ENCODE peak calls at places on chromosome 10, in four cellular contexts. R, B, O and W are unnamed samples.

GRCh38 chr10:96719850-96720421 is 378 bp downstream of the PIK3AP1 start:
- DNase-seq in O (peak; percentile 12), B (peak; percentile 58), R (peak; percentile 19), W (no peak)

GRCh38 chr10:117568226-117568625 is 25.7 kb downstream of the EMX2 start:
- DNase-seq in O (no peak), B (no peak), R (no peak), W (no peak)

GRCh38 chr10:1611936-1612550 is 125.3 kb downstream of the ADARB2 start:
- DNase-seq in O (no peak), R (no peak), B (peak; percentile 24), W (no peak)

GRCh38 chr10:22443200-22443881 is 98.0 kb downstream of the SPAG6 start:
- DNase-seq in R (no peak), O (peak; percentile 32), B (no peak), W (no peak)

GRCh38 chr10:43076876-43077420 is at the start of gene RET:
- DNase-seq in B (peak; percentile 84), O (no peak), R (no peak), W (no peak)

GRCh38 chr10:119253433-119254174 is 46.2 kb downstream of the GRK5 start:
- DNase-seq in B (no peak), O (peak; percentile 96), R (peak; percentile 97), W (no peak)

GRCh38 chr10:130487562-130487961 is 351.4 kb downstream of the GLRX3 start:
- DNase-seq in B (no peak), R (no peak), O (no peak), W (no peak)

GRCh38 chr10:4652111-4653010 is 173.6 kb upstream of the AKR1E2 start:
- DNase-seq in O (no peak), B (no peak), R (no peak), W (no peak)

GRCh38 chr10:68666280-68666760 is 54.7 kb upstream of the CCAR1 start:
- DNase-seq in B (no peak), O (peak; percentile 94), R (no peak), W (no peak)

GRCh38 chr10:77004917-77005564 is 632.6 kb downstream of the KCNMA1 start:
- DNase-seq in O (peak; percentile 52), R (peak; percentile 18), B (peak; percentile 50), W (peak; percentile 5)

GRCh38 chr10:87641065-87641464 is 18.6 kb upstream of the PAPSS2 start:
- DNase-seq in B (no peak), O (no peak), R (no peak), W (no peak)

DNA sequence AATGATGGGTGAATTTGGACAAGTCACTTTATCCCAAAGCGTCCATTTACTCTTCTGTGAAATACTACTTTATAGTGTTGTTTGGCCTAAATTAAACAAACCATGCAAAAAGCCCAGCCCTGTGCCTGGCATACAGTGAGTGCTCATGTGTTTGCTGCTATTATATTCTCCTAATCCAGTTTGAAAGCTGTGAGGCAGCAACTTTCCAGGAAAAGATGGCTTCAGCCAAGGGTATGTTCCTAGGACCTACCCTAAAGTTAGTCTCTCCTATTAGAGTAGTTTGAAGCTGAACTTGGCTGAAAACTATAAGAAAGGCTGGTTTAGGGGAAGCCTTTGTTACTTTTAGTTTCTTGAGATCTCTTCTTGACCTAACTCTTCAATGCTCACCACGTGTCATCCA is 19.9 kb downstream of the ACSL5 start:
- DNase-seq in R (no peak), B (no peak), O (no peak), W (no peak)
- H3K9ac ChIP-seq in R (peak overlapping the region; percentile 34), B (no peak overlapping the region), O (no peak overlapping the region), W (no peak overlapping the region)

GRCh38 chr10:100968839-100969174 is 497 bp upstream of the SEMA4G start:
- DNase-seq in B (no peak), O (no peak), R (no peak), W (no peak)
- TF ChIP-seq EZH2 in B (no peak), O (no peak), R (no peak), W (no peak)

DNA sequence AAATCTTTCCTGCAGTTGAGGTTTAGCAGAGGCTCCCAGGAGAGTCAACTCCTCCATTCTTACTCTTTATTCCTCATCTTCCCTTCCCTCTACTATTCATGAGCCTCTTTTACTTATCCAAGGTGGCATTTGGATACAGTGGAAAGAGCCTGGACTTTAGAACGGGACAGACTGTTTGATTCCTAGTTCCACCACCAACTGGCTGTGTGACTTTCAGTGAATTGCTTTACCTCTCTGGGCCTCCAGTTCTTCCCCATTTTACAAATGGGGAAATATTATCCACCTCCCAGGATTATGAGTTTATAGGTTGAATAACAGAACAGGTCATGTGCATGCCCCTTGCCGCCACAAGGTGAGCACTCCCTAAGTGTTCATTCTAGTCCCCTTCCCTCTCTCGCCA is 49.9 kb downstream of the ZNF503 start:
- DNase-seq in O (no peak), B (no peak), R (no peak), W (no peak)
- H3K4me1 ChIP-seq in O (no peaks in the 10 kb centered on the region), B (no peaks in the 10 kb centered on the region), R (peaks cover 8% of the 10 kb centered on the region), W (no peaks in the 10 kb centered on the region)

GRCh38 chr10:99659031-99659867 is at the start of gene ENTPD7:
- DNase-seq in O (peak; percentile 97), B (peak; percentile 96), R (peak; percentile 95), W (no peak)

GRCh38 chr10:99660662-99661369 is 1.5 kb downstream of the ENTPD7 start:
- DNase-seq in O (peak; percentile 31), B (no peak), R (no peak), W (no peak)

GRCh38 chr10:99659868-99660366 is 608 bp downstream of the ENTPD7 start:
- DNase-seq in O (no peak), B (no peak), R (no peak), W (no peak)

GRCh38 chr10:99656199-99657064 is 2.9 kb upstream of the ENTPD7 start:
- DNase-seq in B (no peak), O (no peak), R (no peak), W (no peak)

DNA sequence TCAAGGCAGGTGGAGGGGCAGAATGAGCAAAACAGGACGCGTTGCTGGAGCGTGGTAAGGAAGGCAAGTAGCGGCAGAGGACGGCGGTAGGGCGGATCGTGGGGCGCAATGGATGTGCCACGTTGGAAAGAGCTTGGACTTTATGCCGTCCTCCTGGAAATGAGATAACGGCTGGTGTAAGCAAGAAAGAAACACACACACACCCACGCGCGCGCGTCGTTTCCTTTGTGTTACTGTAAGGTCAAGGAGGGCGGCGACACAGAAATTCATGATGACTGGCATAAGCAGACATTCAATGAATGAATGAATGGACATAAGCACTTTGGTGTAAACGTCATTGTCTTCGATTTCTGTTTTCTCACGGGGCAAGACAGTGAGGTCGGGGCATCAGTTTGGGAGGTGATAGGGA is 683 bp upstream of the ENTPD7 start:
- DNase-seq in O (peak; percentile 71), B (peak; percentile 32), R (peak; percentile 12), W (no peak)
- H3K9ac ChIP-seq in O (peak overlapping the region; percentile 97), B (peak overlapping the region; percentile 90), R (peak overlapping the region; percentile 86), W (no peak overlapping the region)